ENCODE peak calls at places on chromosome 15, in six cellular contexts. One of them, this sample, is unnamed.

GRCh38 chr15:67701669-67702068 is 123.6 kb upstream of the SKOR1 start:
- DNase-seq in IMR-90: peak; percentile 64
- DNase-seq in coronary artery: no peak
- DNase-seq in AG09309: peak; percentile 4
- DNase-seq in AG10803: peak; percentile 38
- DNase-seq in choroid plexus epithelial cell: peak; percentile 85
- DNase-seq in this sample: peak; percentile 10

GRCh38 chr15:85624241-85624855 is 170.4 kb downstream of the KLHL25 start:
- DNase-seq in IMR-90: no peak
- DNase-seq in coronary artery: no peak
- DNase-seq in AG09309: no peak
- DNase-seq in AG10803: peak; percentile 61
- DNase-seq in choroid plexus epithelial cell: no peak
- DNase-seq in this sample: peak; percentile 77

GRCh38 chr15:86608461-86608860 is 528.8 kb downstream of the AGBL1 start:
- DNase-seq in IMR-90: no peak
- DNase-seq in coronary artery: no peak
- DNase-seq in AG09309: no peak
- DNase-seq in AG10803: peak; percentile 13
- DNase-seq in choroid plexus epithelial cell: peak; percentile 1
- DNase-seq in this sample: peak; percentile 5

GRCh38 chr15:73364070-73364469 is 4.7 kb downstream of the HCN4 start:
- DNase-seq in IMR-90: no peak
- DNase-seq in coronary artery: no peak
- DNase-seq in AG09309: no peak
- DNase-seq in AG10803: no peak
- DNase-seq in choroid plexus epithelial cell: no peak
- DNase-seq in this sample: no peak

GRCh38 chr15:76339302-76340197 is 3.0 kb downstream of the ISL2 start:
- DNase-seq in IMR-90: no peak
- DNase-seq in coronary artery: no peak
- DNase-seq in AG09309: no peak
- DNase-seq in AG10803: no peak
- DNase-seq in choroid plexus epithelial cell: peak; percentile 38
- DNase-seq in this sample: peak; percentile 41

GRCh38 chr15:90809536-90809935 is 58.9 kb upstream of the FURIN start:
- DNase-seq in IMR-90: peak; percentile 20
- DNase-seq in coronary artery: no peak
- DNase-seq in AG09309: no peak
- DNase-seq in AG10803: no peak
- DNase-seq in choroid plexus epithelial cell: no peak
- DNase-seq in this sample: peak; percentile 22

GRCh38 chr15:77032647-77033416 is 37.9 kb downstream of the PSTPIP1 start:
- DNase-seq in IMR-90: no peak
- DNase-seq in coronary artery: peak; percentile 57
- DNase-seq in AG09309: no peak
- DNase-seq in AG10803: no peak
- DNase-seq in choroid plexus epithelial cell: no peak
- DNase-seq in this sample: no peak

GRCh38 chr15:61545763-61546162 is 316.7 kb upstream of the RORA start:
- DNase-seq in IMR-90: no peak
- DNase-seq in coronary artery: no peak
- DNase-seq in AG09309: no peak
- DNase-seq in AG10803: no peak
- DNase-seq in choroid plexus epithelial cell: no peak
- DNase-seq in this sample: no peak

GRCh38 chr15:78207110-78207458 is 27.3 kb downstream of the ACSBG1 start:
- DNase-seq in IMR-90: no peak
- DNase-seq in coronary artery: peak; percentile 52
- DNase-seq in AG09309: no peak
- DNase-seq in AG10803: no peak
- DNase-seq in choroid plexus epithelial cell: no peak
- DNase-seq in this sample: no peak

GRCh38 chr15:66851226-66852063 is 149.4 kb downstream of the SMAD6 start:
- DNase-seq in IMR-90: peak; percentile 70
- DNase-seq in coronary artery: peak; percentile 89
- DNase-seq in AG09309: peak; percentile 76
- DNase-seq in AG10803: peak; percentile 77
- DNase-seq in choroid plexus epithelial cell: peak; percentile 85
- DNase-seq in this sample: peak; percentile 97

GRCh38 chr15:33234019-33234418 is 39.5 kb upstream of the FMN1 start:
- DNase-seq in IMR-90: peak; percentile 45
- DNase-seq in coronary artery: no peak
- DNase-seq in AG09309: no peak
- DNase-seq in AG10803: peak; percentile 43
- DNase-seq in choroid plexus epithelial cell: peak; percentile 84
- DNase-seq in this sample: peak; percentile 46

GRCh38 chr15:85045615-85046014 is 64.0 kb downstream of the PDE8A start:
- DNase-seq in IMR-90: no peak
- DNase-seq in coronary artery: no peak
- DNase-seq in AG09309: no peak
- DNase-seq in AG10803: no peak
- DNase-seq in choroid plexus epithelial cell: no peak
- DNase-seq in this sample: no peak

GRCh38 chr15:57541271-57541670 is 50.4 kb upstream of the MYZAP start:
- DNase-seq in IMR-90: no peak
- DNase-seq in coronary artery: no peak
- DNase-seq in AG09309: no peak
- DNase-seq in AG10803: no peak
- DNase-seq in choroid plexus epithelial cell: no peak
- DNase-seq in this sample: no peak

GRCh38 chr15:85759391-85759790 is 35.3 kb downstream of the KLHL25 start:
- DNase-seq in IMR-90: no peak
- DNase-seq in coronary artery: no peak
- DNase-seq in AG09309: no peak
- DNase-seq in AG10803: no peak
- DNase-seq in choroid plexus epithelial cell: no peak
- DNase-seq in this sample: no peak

GRCh38 chr15:65355983-65356353 is 21.8 kb downstream of the IGDCC3 start:
- DNase-seq in IMR-90: no peak
- DNase-seq in coronary artery: no peak
- DNase-seq in AG09309: no peak
- DNase-seq in AG10803: no peak
- DNase-seq in choroid plexus epithelial cell: no peak
- DNase-seq in this sample: no peak
- H3K4me3 ChIP-seq in IMR-90: no peak overlapping the region
- H3K4me3 ChIP-seq in coronary artery: peak overlapping the region; percentile 73
- H3K4me3 ChIP-seq in AG09309: peak overlapping the region; percentile 22
- H3K4me3 ChIP-seq in AG10803: no peak overlapping the region
- H3K4me3 ChIP-seq in choroid plexus epithelial cell: peak overlapping the region; percentile 36
- H3K4me3 ChIP-seq in this sample: peak overlapping the region; percentile 40

GRCh38 chr15:70210538-70210937 is 112.8 kb upstream of the TLE3 start:
- DNase-seq in IMR-90: no peak
- DNase-seq in coronary artery: no peak
- DNase-seq in AG09309: no peak
- DNase-seq in AG10803: no peak
- DNase-seq in choroid plexus epithelial cell: no peak
- DNase-seq in this sample: no peak
- TF ChIP-seq CTCF in IMR-90: no peak
- TF ChIP-seq CTCF in coronary artery: no peak
- TF ChIP-seq CTCF in AG09309: no peak
- TF ChIP-seq CTCF in AG10803: no peak
- TF ChIP-seq CTCF in choroid plexus epithelial cell: peak; percentile 21
- TF ChIP-seq CTCF in this sample: peak; percentile 39

GRCh38 chr15:74428970-74429783 is 4.6 kb downstream of the SEMA7A start:
- DNase-seq in IMR-90: no peak
- DNase-seq in coronary artery: no peak
- DNase-seq in AG09309: no peak
- DNase-seq in AG10803: no peak
- DNase-seq in choroid plexus epithelial cell: no peak
- DNase-seq in this sample: no peak

GRCh38 chr15:74429784-74430141 is 4.0 kb downstream of the SEMA7A start:
- DNase-seq in IMR-90: no peak
- DNase-seq in coronary artery: no peak
- DNase-seq in AG09309: no peak
- DNase-seq in AG10803: no peak
- DNase-seq in choroid plexus epithelial cell: no peak
- DNase-seq in this sample: no peak

GRCh38 chr15:74431645-74432044 is 2.1 kb downstream of the SEMA7A start:
- DNase-seq in IMR-90: no peak
- DNase-seq in coronary artery: no peak
- DNase-seq in AG09309: no peak
- DNase-seq in AG10803: no peak
- DNase-seq in choroid plexus epithelial cell: no peak
- DNase-seq in this sample: no peak

GRCh38 chr15:74431116-74431515 is 2.6 kb downstream of the SEMA7A start:
- DNase-seq in IMR-90: no peak
- DNase-seq in coronary artery: no peak
- DNase-seq in AG09309: no peak
- DNase-seq in AG10803: no peak
- DNase-seq in choroid plexus epithelial cell: no peak
- DNase-seq in this sample: no peak

DNA sequence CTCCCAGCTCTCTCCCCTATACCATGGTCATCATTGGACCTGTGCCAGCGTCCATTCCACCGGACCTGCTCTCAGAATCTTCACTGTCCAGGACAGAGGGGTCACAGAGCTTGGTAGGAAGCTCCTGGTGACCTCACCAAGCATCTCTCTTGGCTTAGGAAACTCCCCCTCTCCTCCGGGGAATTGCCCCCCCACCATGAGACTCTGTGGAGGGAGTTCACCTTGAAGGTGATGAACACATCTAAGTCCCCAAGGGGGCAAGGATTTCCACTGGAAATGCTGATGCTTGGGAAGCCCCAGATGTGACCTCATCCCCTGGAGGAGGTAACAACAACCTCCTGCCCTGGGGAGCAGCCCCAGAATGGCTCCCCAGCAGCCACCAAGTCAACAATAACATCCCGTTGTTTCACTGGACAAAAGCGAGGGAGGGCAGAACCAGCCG is 3.2 kb downstream of the SEMA7A start:
- DNase-seq in IMR-90: no peak
- DNase-seq in coronary artery: no peak
- DNase-seq in AG09309: no peak
- DNase-seq in AG10803: no peak
- DNase-seq in choroid plexus epithelial cell: no peak
- DNase-seq in this sample: no peak
- H3K4me3 ChIP-seq in IMR-90: no peak overlapping the region
- H3K4me3 ChIP-seq in coronary artery: no peak overlapping the region
- H3K4me3 ChIP-seq in AG09309: peak overlapping the region; percentile 16
- H3K4me3 ChIP-seq in AG10803: no peak overlapping the region
- H3K4me3 ChIP-seq in choroid plexus epithelial cell: no peak overlapping the region
- H3K4me3 ChIP-seq in this sample: no peak overlapping the region

GRCh38 chr15:44545934-44546802 is 9.2 kb downstream of the EIF3J start:
- DNase-seq in IMR-90: peak; percentile 52
- DNase-seq in coronary artery: no peak
- DNase-seq in AG09309: no peak
- DNase-seq in AG10803: peak; percentile 52
- DNase-seq in choroid plexus epithelial cell: peak; percentile 53
- DNase-seq in this sample: peak; percentile 39

GRCh38 chr15:44550256-44550655 is 13.3 kb downstream of the EIF3J start:
- DNase-seq in IMR-90: peak; percentile 55
- DNase-seq in coronary artery: no peak
- DNase-seq in AG09309: peak; percentile 11
- DNase-seq in AG10803: peak; percentile 52
- DNase-seq in choroid plexus epithelial cell: peak; percentile 66
- DNase-seq in this sample: peak; percentile 41

GRCh38 chr15:44554934-44555723 is 18.2 kb downstream of the EIF3J start:
- DNase-seq in IMR-90: no peak
- DNase-seq in coronary artery: no peak
- DNase-seq in AG09309: no peak
- DNase-seq in AG10803: no peak
- DNase-seq in choroid plexus epithelial cell: peak; percentile 37
- DNase-seq in this sample: peak; percentile 51

DNA sequence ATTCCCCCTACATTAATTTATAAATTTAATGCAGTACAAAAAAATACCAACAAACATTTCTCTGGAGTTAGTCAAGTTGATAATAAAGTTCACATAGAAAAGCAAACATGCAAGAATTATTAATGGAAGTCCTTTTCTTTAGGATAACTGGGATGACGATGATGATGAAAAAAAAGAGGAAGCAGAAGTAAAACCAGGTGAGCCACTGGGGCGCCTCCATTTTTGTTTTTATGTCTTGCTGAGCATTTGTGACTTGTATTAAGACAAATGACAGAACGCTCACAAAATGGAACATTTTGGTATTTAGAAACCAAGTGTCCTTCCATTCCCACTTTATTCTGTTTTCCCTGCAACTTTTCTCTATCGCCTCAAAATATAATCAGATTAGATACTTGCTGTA is 13.8 kb downstream of the EIF3J start:
- DNase-seq in IMR-90: no peak
- DNase-seq in coronary artery: no peak
- DNase-seq in AG09309: no peak
- DNase-seq in AG10803: no peak
- DNase-seq in choroid plexus epithelial cell: no peak
- DNase-seq in this sample: no peak
- TF ChIP-seq CTCF in IMR-90: no peak
- TF ChIP-seq CTCF in coronary artery: no peak
- TF ChIP-seq CTCF in AG09309: no peak
- TF ChIP-seq CTCF in AG10803: no peak
- TF ChIP-seq CTCF in choroid plexus epithelial cell: no peak
- TF ChIP-seq CTCF in this sample: no peak

DNA sequence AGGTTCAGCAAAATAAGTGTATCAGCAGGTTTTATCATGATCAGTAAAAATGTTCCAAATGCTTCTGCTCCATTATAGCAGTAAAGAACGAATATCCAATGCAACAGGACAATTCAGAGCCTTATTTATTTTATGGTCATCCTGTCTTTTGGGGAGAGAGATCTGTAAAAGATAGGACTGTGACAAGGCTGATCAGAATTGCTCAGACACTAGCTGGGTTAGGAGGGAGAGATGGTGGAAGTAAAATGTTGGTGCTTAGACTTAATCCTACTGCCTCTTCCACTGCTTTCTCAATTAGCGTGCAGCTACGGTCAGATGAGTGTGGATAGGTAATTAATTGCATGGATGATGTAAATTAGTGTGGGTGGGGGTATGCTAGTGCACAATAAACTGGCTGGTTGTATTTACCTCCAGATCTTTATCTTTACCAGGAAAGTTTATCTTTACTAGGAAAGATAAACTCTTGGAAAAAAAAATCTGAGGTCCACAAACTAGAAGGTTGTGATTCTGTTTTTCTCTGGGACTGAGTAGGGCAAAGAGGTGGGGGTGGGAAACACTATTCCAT is 2.2 kb downstream of the EID1 start:
- DNase-seq in IMR-90: no peak
- DNase-seq in coronary artery: no peak
- DNase-seq in AG09309: no peak
- DNase-seq in AG10803: no peak
- DNase-seq in choroid plexus epithelial cell: no peak
- DNase-seq in this sample: no peak
- H3K4me3 ChIP-seq in IMR-90: peak overlapping the region; percentile 20
- H3K4me3 ChIP-seq in coronary artery: peak overlapping the region; percentile 82
- H3K4me3 ChIP-seq in AG09309: no peak overlapping the region
- H3K4me3 ChIP-seq in AG10803: peak overlapping the region; percentile 17
- H3K4me3 ChIP-seq in choroid plexus epithelial cell: no peak overlapping the region
- H3K4me3 ChIP-seq in this sample: peak overlapping the region; percentile 91